ENCODE peak calls at places on chromosomes 5 and 9, in five cellular contexts. D is PC-9, H is tibial artery, E is endodermal cell, N is OCI-LY7. P is an unnamed sample.

GRCh38 chr9:5041390-5042115 is 56.5 kb downstream of the JAK2 start:
- DNase-seq in E (no peak), H (peak), N (no peak), D (no peak), P (no peak)

GRCh38 chr9:78884611-78885150 is 587.8 kb downstream of the PSAT1 start:
- DNase-seq in N (no peak), E (no peak), H (no peak), D (no peak), P (no peak)

GRCh38 chr5:81779125-81779934 is 28.4 kb upstream of the SSBP2 start:
- DNase-seq in H (peak), D (peak), N (peak), E (no peak), P (no peak)

GRCh38 chr9:1018121-1018520 is 32.0 kb upstream of the DMRT2 start:
- DNase-seq in D (no peak), E (peak), H (no peak), N (peak), P (no peak)

GRCh38 chr9:100294806-100295205 is 57.9 kb downstream of the TEX10 start:
- DNase-seq in D (no peak), H (no peak), N (no peak), E (no peak), P (no peak)

GRCh38 chr5:112795944-112796678 is 58.4 kb downstream of the APC start:
- DNase-seq in N (peak), E (no peak), D (no peak), H (no peak), P (no peak)

GRCh38 chr5:126070481-126070880 is 352.7 kb upstream of the GRAMD2B start:
- DNase-seq in H (no peak), E (no peak), N (no peak), D (no peak), P (no peak)

GRCh38 chr5:79107020-79107796 is 4.4 kb upstream of the BHMT start:
- DNase-seq in H (no peak), E (no peak), N (no peak), D (no peak), P (no peak)

GRCh38 chr5:171676286-171676944 is 109.2 kb upstream of the SMIM23 start:
- DNase-seq in D (no peak), E (peak), N (no peak), H (no peak), P (no peak)

GRCh38 chr5:142883438-142883837 is 113.3 kb downstream of the ARHGAP26 start:
- DNase-seq in N (no peak), H (no peak), E (no peak), D (no peak), P (no peak)

GRCh38 chr5:178305801-178306200 is 73.2 kb upstream of the PHYKPL start:
- DNase-seq in D (no peak), H (peak), E (no peak), N (no peak), P (no peak)

GRCh38 chr5:154058055-154059038 is 19.6 kb downstream of the MFAP3 start:
- DNase-seq in D (peak), H (no peak), N (peak), E (no peak), P (no peak)

GRCh38 chr5:9209846-9210547 is 335.9 kb downstream of the SEMA5A start:
- DNase-seq in D (no peak), H (no peak), N (no peak), E (no peak), P (no peak)

GRCh38 chr9:123318961-123319421 is 37.0 kb upstream of the CRB2 start:
- DNase-seq in N (no peak), E (no peak), H (no peak), D (no peak), P (no peak)

GRCh38 chr9:92749071-92749933 is 15.3 kb downstream of the BICD2 start:
- DNase-seq in H (no peak), N (no peak), D (no peak), E (peak), P (peak)

GRCh38 chr5:157842787-157843186 is 16.2 kb downstream of the CLINT1 start:
- DNase-seq in E (no peak), N (no peak), H (no peak), D (no peak), P (no peak)

GRCh38 chr5:60789541-60789940 is 54.5 kb downstream of the ELOVL7 start:
- DNase-seq in D (no peak), E (no peak), N (no peak), H (no peak), P (no peak)

GRCh38 chr5:139561655-139562451 is 714 bp downstream of the UBE2D2 start:
- DNase-seq in H (peak), N (peak), E (peak), D (peak), P (no peak)

GRCh38 chr5:76735762-76736545 is 20.0 kb downstream of the F2R start:
- DNase-seq in N (no peak), E (no peak), D (no peak), H (no peak), P (no peak)

GRCh38 chr5:90602681-90603080 is 44.1 kb downstream of the ADGRV1 start:
- DNase-seq in N (no peak), E (no peak), H (no peak), D (no peak), P (no peak)

GRCh38 chr5:33313150-33313549 is 127.6 kb upstream of the TARS1 start:
- DNase-seq in H (no peak), D (peak), E (no peak), N (no peak), P (no peak)

GRCh38 chr5:156473271-156473935 is 146.4 kb downstream of the SGCD start:
- DNase-seq in N (no peak), D (no peak), E (no peak), H (no peak), P (no peak)

GRCh38 chr5:124725622-124726258 is 20.7 kb downstream of the ZNF608 start:
- DNase-seq in D (no peak), N (no peak), E (peak), H (no peak), P (no peak)

GRCh38 chr5:155451106-155451505 is 437.6 kb downstream of the KIF4B start:
- DNase-seq in E (no peak), D (no peak), N (no peak), H (no peak), P (no peak)

GRCh38 chr9:116421006-116421538 is 266.0 kb upstream of the TRIM32 start:
- DNase-seq in N (no peak), E (no peak), H (no peak), D (no peak), P (no peak)

GRCh38 chr5:157778121-157778805 is 34.8 kb downstream of the LSM11 start:
- DNase-seq in H (no peak), D (no peak), E (no peak), N (no peak), P (no peak)

GRCh38 chr9:134455951-134456739 is 129.9 kb downstream of the RXRA start:
- DNase-seq in E (no peak), D (peak), N (no peak), H (peak), P (no peak)

GRCh38 chr9:94639045-94639995 is at the start of gene FBP1:
- DNase-seq in H (peak), N (no peak), E (peak), D (peak), P (no peak)

GRCh38 chr5:119009131-119009530 is 20.8 kb upstream of the DTWD2 start:
- DNase-seq in E (no peak), H (no peak), N (no peak), D (no peak), P (no peak)

GRCh38 chr9:113484258-113484730 is 20.8 kb downstream of the RGS3 start:
- DNase-seq in N (no peak), H (peak), D (no peak), E (peak), P (no peak)

GRCh38 chr5:31361234-31361633 is 167.7 kb downstream of the CDH6 start:
- DNase-seq in H (no peak), D (no peak), E (no peak), N (no peak), P (no peak)

GRCh38 chr5:107858324-107858723 is 187.6 kb upstream of the EFNA5 start:
- DNase-seq in E (no peak), H (no peak), N (no peak), D (no peak), P (no peak)

GRCh38 chr5:124888050-124888506 is 141.6 kb upstream of the ZNF608 start:
- DNase-seq in D (no peak), N (peak), H (no peak), E (peak), P (no peak)

DNA sequence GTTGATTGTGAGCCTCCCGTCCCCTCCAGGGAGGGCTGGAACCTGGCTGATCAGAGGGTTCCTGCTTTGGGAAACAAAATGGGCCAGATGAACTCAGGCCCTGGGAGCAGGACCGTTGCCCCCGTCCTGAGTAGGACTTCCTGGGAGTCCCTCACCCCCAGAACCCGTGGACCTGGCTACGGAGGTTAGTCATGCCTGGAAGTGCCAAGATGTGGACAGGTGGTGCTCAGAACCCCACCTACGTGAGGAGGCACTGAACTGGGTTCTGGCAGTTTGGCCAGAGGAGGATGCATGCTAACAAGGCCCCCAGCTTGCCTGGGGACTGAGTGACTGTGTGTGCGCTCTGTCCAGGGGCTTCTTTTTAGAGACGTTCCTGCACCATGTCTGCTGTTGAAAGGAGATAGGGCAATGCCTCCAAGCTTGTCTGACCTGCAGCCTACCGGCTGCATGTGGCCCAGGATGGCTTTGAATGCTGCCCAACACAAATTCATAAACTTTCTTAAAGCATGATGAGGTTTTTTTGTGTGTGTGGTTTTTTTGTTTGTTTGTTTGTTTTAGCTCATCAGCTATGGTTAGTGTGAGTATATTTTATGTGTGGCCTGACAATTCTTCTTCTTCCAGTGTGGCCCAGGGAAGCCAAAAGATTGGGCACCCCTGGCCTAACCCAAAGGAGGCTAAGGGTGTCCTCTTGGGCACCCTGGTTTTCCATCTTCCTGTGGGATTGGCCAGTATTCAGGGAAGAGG is 1.8 kb upstream of the DAB2IP start:
- DNase-seq in D (no peak), H (no peak), N (no peak), E (no peak), P (no peak)
- H3K27ac ChIP-seq in D (no peak), H (peak), N (no peak), E (no peak), P (peak)

GRCh38 chr5:169778622-169779596 is 141.8 kb downstream of the DOCK2 start:
- DNase-seq in E (peak), H (no peak), D (no peak), N (peak), P (no peak)
- H3K4me3 ChIP-seq in E (no peak), H (no peak), D (no peak), N (no peak), P (no peak)

DNA sequence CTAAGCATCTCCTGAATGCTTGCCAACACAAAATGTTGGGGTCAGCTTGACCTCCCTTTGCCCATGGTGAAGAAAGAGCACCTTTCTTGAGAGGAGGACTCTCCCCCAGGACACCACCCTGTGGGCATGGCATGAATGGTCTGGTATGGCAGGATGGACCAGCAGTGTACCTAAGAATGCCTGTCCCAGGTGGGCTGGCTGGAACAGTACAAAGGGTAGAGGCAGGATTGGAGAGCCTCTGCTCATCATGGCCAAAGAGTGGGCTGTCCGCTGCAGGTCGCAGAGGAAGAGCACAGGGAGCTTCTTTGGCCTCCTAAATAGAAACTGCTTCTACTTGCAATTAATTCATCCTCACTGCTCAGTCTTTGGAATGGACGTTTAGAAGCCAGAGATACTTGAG is 131.6 kb upstream of the OSMR start:
- DNase-seq in E (no peak), N (no peak), H (no peak), D (no peak), P (no peak)
- H3K27ac ChIP-seq in E (no peak), N (no peak), H (no peak), D (no peak), P (no peak)

GRCh38 chr9:70255521-70255920 is 3.3 kb upstream of the SMC5 start:
- DNase-seq in E (no peak), H (no peak), N (no peak), D (no peak), P (no peak)
- H3K4me3 ChIP-seq in E (no peak), H (peak), N (no peak), D (peak), P (no peak)

GRCh38 chr9:77856615-77857014 is 175.0 kb downstream of the GNAQ start:
- DNase-seq in N (no peak), H (no peak), E (no peak), D (no peak), P (no peak)
- H3K27ac ChIP-seq in N (no peak), H (no peak), E (no peak), D (no peak), P (peak)

GRCh38 chr5:16937023-16937379 is 913 bp upstream of the MYO10 start:
- DNase-seq in N (no peak), E (no peak), D (peak), H (no peak), P (no peak)
- H3K4me3 ChIP-seq in N (no peak), E (peak), D (peak), H (peak), P (peak)